ENCODE peak calls at places on chromosomes 13 and 19, in four cellular contexts. One of them, this sample, is unnamed.
A peak's percentile ranks its signal among the peaks of the same experiment; 100 is the strongest.

GRCh38 chr19:39946532-39946931 is 12.1 kb upstream of the FCGBP start:
- DNase-seq in neural progenitor cell: no peak
- DNase-seq in body of pancreas: no peak
- DNase-seq in nephron progenitor cell: no peak
- DNase-seq in this sample: no peak

GRCh38 chr19:4089400-4089908 is 22.8 kb upstream of the ZBTB7A start:
- DNase-seq in neural progenitor cell: no peak
- DNase-seq in body of pancreas: no peak
- DNase-seq in nephron progenitor cell: no peak
- DNase-seq in this sample: peak; percentile 88

GRCh38 chr19:41308450-41309224 is 1.3 kb upstream of the CCDC97 start:
- DNase-seq in neural progenitor cell: peak; percentile 87
- DNase-seq in body of pancreas: peak; percentile 95
- DNase-seq in nephron progenitor cell: peak; percentile 97
- DNase-seq in this sample: peak; percentile 96

GRCh38 chr19:1945899-1946298 is 4.9 kb downstream of the CSNK1G2 start:
- DNase-seq in neural progenitor cell: peak; percentile 84
- DNase-seq in body of pancreas: peak; percentile 39
- DNase-seq in nephron progenitor cell: peak; percentile 69
- DNase-seq in this sample: peak; percentile 42

GRCh38 chr19:32550666-32551065 is 30.3 kb upstream of the PDCD5 start:
- DNase-seq in neural progenitor cell: no peak
- DNase-seq in body of pancreas: no peak
- DNase-seq in nephron progenitor cell: no peak
- DNase-seq in this sample: no peak

GRCh38 chr13:38630780-38631179 is 56.1 kb upstream of the FREM2 start:
- DNase-seq in neural progenitor cell: no peak
- DNase-seq in body of pancreas: no peak
- DNase-seq in nephron progenitor cell: no peak
- DNase-seq in this sample: no peak

GRCh38 chr13:28611654-28612131 is 47.2 kb upstream of the POMP start:
- DNase-seq in neural progenitor cell: no peak
- DNase-seq in body of pancreas: no peak
- DNase-seq in nephron progenitor cell: no peak
- DNase-seq in this sample: peak; percentile 28

GRCh38 chr13:74819549-74819948 is 662.4 kb downstream of the TBC1D4 start:
- DNase-seq in neural progenitor cell: no peak
- DNase-seq in body of pancreas: no peak
- DNase-seq in nephron progenitor cell: no peak
- DNase-seq in this sample: no peak

GRCh38 chr19:44814132-44814470 is 5.2 kb downstream of the BCAM start:
- DNase-seq in neural progenitor cell: no peak
- DNase-seq in body of pancreas: no peak
- DNase-seq in nephron progenitor cell: no peak
- DNase-seq in this sample: no peak

GRCh38 chr13:50936681-50937080 is 27.1 kb downstream of the RNASEH2B start:
- DNase-seq in neural progenitor cell: no peak
- DNase-seq in body of pancreas: no peak
- DNase-seq in nephron progenitor cell: no peak
- DNase-seq in this sample: no peak

GRCh38 chr13:45257638-45258338 is 56.9 kb upstream of the KCTD4 start:
- DNase-seq in neural progenitor cell: no peak
- DNase-seq in body of pancreas: no peak
- DNase-seq in nephron progenitor cell: no peak
- DNase-seq in this sample: no peak

GRCh38 chr19:41707871-41708371 is 505 bp upstream of the CEACAM5 start:
- DNase-seq in neural progenitor cell: no peak
- DNase-seq in body of pancreas: no peak
- DNase-seq in nephron progenitor cell: no peak
- DNase-seq in this sample: no peak

GRCh38 chr19:5407356-5407755 is 47.9 kb upstream of the ZNRF4 start:
- DNase-seq in neural progenitor cell: peak; percentile 49
- DNase-seq in body of pancreas: no peak
- DNase-seq in nephron progenitor cell: no peak
- DNase-seq in this sample: no peak

GRCh38 chr13:20141238-20142018 is 19.4 kb downstream of the GJA3 start:
- DNase-seq in neural progenitor cell: no peak
- DNase-seq in body of pancreas: no peak
- DNase-seq in nephron progenitor cell: no peak
- DNase-seq in this sample: no peak

GRCh38 chr13:52652980-52653303 is 306 bp downstream of the SUGT1 start:
- DNase-seq in neural progenitor cell: no peak
- DNase-seq in body of pancreas: no peak
- DNase-seq in nephron progenitor cell: peak; percentile 67
- DNase-seq in this sample: no peak

GRCh38 chr19:49888478-49888901 is 8.2 kb downstream of the IL4I1 start:
- DNase-seq in neural progenitor cell: no peak
- DNase-seq in body of pancreas: no peak
- DNase-seq in nephron progenitor cell: no peak
- DNase-seq in this sample: no peak

GRCh38 chr19:20238025-20238623 is 71.1 kb downstream of the ZNF486 start:
- DNase-seq in neural progenitor cell: peak; percentile 96
- DNase-seq in body of pancreas: peak; percentile 94
- DNase-seq in nephron progenitor cell: peak; percentile 78
- DNase-seq in this sample: peak; percentile 97

GRCh38 chr13:79667771-79668170 is 186.8 kb downstream of the NDFIP2 start:
- DNase-seq in neural progenitor cell: no peak
- DNase-seq in body of pancreas: no peak
- DNase-seq in nephron progenitor cell: no peak
- DNase-seq in this sample: no peak

GRCh38 chr13:27481766-27482165 is 31.4 kb upstream of the MTIF3 start:
- DNase-seq in neural progenitor cell: peak; percentile 81
- DNase-seq in body of pancreas: peak; percentile 49
- DNase-seq in nephron progenitor cell: peak; percentile 75
- DNase-seq in this sample: peak; percentile 62

GRCh38 chr19:4130635-4131438 is 6.9 kb upstream of the MAP2K2 start:
- DNase-seq in neural progenitor cell: no peak
- DNase-seq in body of pancreas: no peak
- DNase-seq in nephron progenitor cell: no peak
- DNase-seq in this sample: no peak

GRCh38 chr13:113036401-113036800 is 67.4 kb downstream of the MCF2L start:
- DNase-seq in neural progenitor cell: no peak
- DNase-seq in body of pancreas: no peak
- DNase-seq in nephron progenitor cell: no peak
- DNase-seq in this sample: no peak

GRCh38 chr19:1923319-1923718 is 17.7 kb upstream of the CSNK1G2 start:
- DNase-seq in neural progenitor cell: no peak
- DNase-seq in body of pancreas: no peak
- DNase-seq in nephron progenitor cell: no peak
- DNase-seq in this sample: peak; percentile 57

GRCh38 chr13:22594041-22594440 is 586.7 kb upstream of the SGCG start:
- DNase-seq in neural progenitor cell: no peak
- DNase-seq in body of pancreas: no peak
- DNase-seq in nephron progenitor cell: no peak
- DNase-seq in this sample: no peak

GRCh38 chr19:28221736-28222135 is 991.2 kb downstream of the UQCRFS1 start:
- DNase-seq in neural progenitor cell: no peak
- DNase-seq in body of pancreas: no peak
- DNase-seq in nephron progenitor cell: no peak
- DNase-seq in this sample: no peak

GRCh38 chr13:30371649-30372265 is 50.5 kb upstream of the UBE2L5 start:
- DNase-seq in neural progenitor cell: no peak
- DNase-seq in body of pancreas: peak; percentile 47
- DNase-seq in nephron progenitor cell: no peak
- DNase-seq in this sample: peak; percentile 78

GRCh38 chr13:30486230-30487074 is 20.7 kb upstream of the HMGB1 start:
- DNase-seq in neural progenitor cell: no peak
- DNase-seq in body of pancreas: peak; percentile 76
- DNase-seq in nephron progenitor cell: no peak
- DNase-seq in this sample: no peak

GRCh38 chr19:8391274-8392016 is 1.3 kb downstream of the RAB11B start:
- DNase-seq in neural progenitor cell: no peak
- DNase-seq in body of pancreas: no peak
- DNase-seq in nephron progenitor cell: no peak
- DNase-seq in this sample: no peak

GRCh38 chr19:32652893-32653625 is 21.9 kb downstream of the ANKRD27 start:
- DNase-seq in neural progenitor cell: no peak
- DNase-seq in body of pancreas: peak; percentile 80
- DNase-seq in nephron progenitor cell: no peak
- DNase-seq in this sample: no peak

GRCh38 chr13:74132152-74132767 is 1.9 kb downstream of the KLF12 start:
- DNase-seq in neural progenitor cell: peak; percentile 3
- DNase-seq in body of pancreas: no peak
- DNase-seq in nephron progenitor cell: no peak
- DNase-seq in this sample: peak; percentile 74

GRCh38 chr13:41122838-41123237 is 9.8 kb downstream of the KBTBD6 start:
- DNase-seq in neural progenitor cell: no peak
- DNase-seq in body of pancreas: no peak
- DNase-seq in nephron progenitor cell: no peak
- DNase-seq in this sample: no peak

GRCh38 chr19:49689133-49690072 is at the start of gene ADM5:
- DNase-seq in neural progenitor cell: peak; percentile 56
- DNase-seq in body of pancreas: peak; percentile 77
- DNase-seq in nephron progenitor cell: peak; percentile 61
- DNase-seq in this sample: peak; percentile 58

GRCh38 chr13:29578300-29579048 is 17.0 kb downstream of the SLC7A1 start:
- DNase-seq in neural progenitor cell: no peak
- DNase-seq in body of pancreas: no peak
- DNase-seq in nephron progenitor cell: no peak
- DNase-seq in this sample: no peak

GRCh38 chr13:30735025-30735967 is at the start of gene ALOX5AP:
- DNase-seq in neural progenitor cell: no peak
- DNase-seq in body of pancreas: no peak
- DNase-seq in nephron progenitor cell: no peak
- DNase-seq in this sample: peak; percentile 45

GRCh38 chr13:88103824-88104223 is 432.7 kb downstream of the SLITRK5 start:
- DNase-seq in neural progenitor cell: peak; percentile 7
- DNase-seq in body of pancreas: no peak
- DNase-seq in nephron progenitor cell: no peak
- DNase-seq in this sample: no peak

GRCh38 chr19:15683411-15683810 is 10.5 kb downstream of the CYP4F12 start:
- DNase-seq in neural progenitor cell: no peak
- DNase-seq in body of pancreas: no peak
- DNase-seq in nephron progenitor cell: no peak
- DNase-seq in this sample: no peak

GRCh38 chr19:402786-403185 is 6.2 kb downstream of the C2CD4C start:
- DNase-seq in neural progenitor cell: no peak
- DNase-seq in body of pancreas: no peak
- DNase-seq in nephron progenitor cell: no peak
- DNase-seq in this sample: no peak

GRCh38 chr13:46679369-46680180 is 117.4 kb downstream of the ESD start:
- DNase-seq in neural progenitor cell: peak; percentile 39
- DNase-seq in body of pancreas: no peak
- DNase-seq in nephron progenitor cell: no peak
- DNase-seq in this sample: peak; percentile 61
- TF ChIP-seq CTCF in neural progenitor cell: no peak
- TF ChIP-seq CTCF in body of pancreas: no peak
- TF ChIP-seq CTCF in nephron progenitor cell: no peak
- TF ChIP-seq CTCF in this sample: no peak

GRCh38 chr13:111068009-111068350 is 47.1 kb upstream of the ARHGEF7 start:
- DNase-seq in neural progenitor cell: no peak
- DNase-seq in body of pancreas: no peak
- DNase-seq in nephron progenitor cell: no peak
- DNase-seq in this sample: no peak
- TF ChIP-seq CTCF in neural progenitor cell: no peak
- TF ChIP-seq CTCF in body of pancreas: no peak
- TF ChIP-seq CTCF in nephron progenitor cell: peak; percentile 36
- TF ChIP-seq CTCF in this sample: peak; percentile 67

DNA sequence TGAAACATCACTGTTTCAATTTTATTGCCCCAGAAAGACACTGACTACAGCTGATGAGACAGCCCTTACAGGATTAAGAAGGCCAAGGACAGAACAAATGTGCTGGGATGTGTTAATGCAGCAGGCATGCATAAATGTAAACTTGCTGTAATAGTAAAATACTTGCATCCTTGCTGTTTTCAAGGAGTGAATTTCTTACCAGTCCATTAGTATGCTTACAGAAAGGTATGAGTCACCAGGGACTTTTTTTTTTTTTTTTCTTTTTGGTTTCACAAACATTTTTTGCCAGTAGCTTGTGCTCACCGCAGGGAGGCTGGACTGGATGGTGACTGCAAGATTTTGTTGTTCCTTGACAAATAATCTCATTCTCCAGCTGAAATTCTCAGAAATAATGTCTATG is 55.1 kb downstream of the GPR180 start:
- DNase-seq in neural progenitor cell: no peak
- DNase-seq in body of pancreas: no peak
- DNase-seq in nephron progenitor cell: no peak
- DNase-seq in this sample: peak; percentile 44
- TF ChIP-seq CTCF in neural progenitor cell: no peak
- TF ChIP-seq CTCF in body of pancreas: no peak
- TF ChIP-seq CTCF in nephron progenitor cell: no peak
- TF ChIP-seq CTCF in this sample: no peak

GRCh38 chr13:47218611-47219010 is 321.8 kb upstream of the HTR2A start:
- DNase-seq in neural progenitor cell: no peak
- DNase-seq in body of pancreas: no peak
- DNase-seq in nephron progenitor cell: no peak
- DNase-seq in this sample: no peak

GRCh38 chr13:47213057-47213456 is 316.2 kb upstream of the HTR2A start:
- DNase-seq in neural progenitor cell: no peak
- DNase-seq in body of pancreas: no peak
- DNase-seq in nephron progenitor cell: no peak
- DNase-seq in this sample: no peak

GRCh38 chr13:47215741-47216140 is 318.9 kb upstream of the HTR2A start:
- DNase-seq in neural progenitor cell: no peak
- DNase-seq in body of pancreas: no peak
- DNase-seq in nephron progenitor cell: no peak
- DNase-seq in this sample: no peak

GRCh38 chr13:47220453-47221150 is 323.7 kb upstream of the HTR2A start:
- DNase-seq in neural progenitor cell: no peak
- DNase-seq in body of pancreas: no peak
- DNase-seq in nephron progenitor cell: no peak
- DNase-seq in this sample: no peak

DNA sequence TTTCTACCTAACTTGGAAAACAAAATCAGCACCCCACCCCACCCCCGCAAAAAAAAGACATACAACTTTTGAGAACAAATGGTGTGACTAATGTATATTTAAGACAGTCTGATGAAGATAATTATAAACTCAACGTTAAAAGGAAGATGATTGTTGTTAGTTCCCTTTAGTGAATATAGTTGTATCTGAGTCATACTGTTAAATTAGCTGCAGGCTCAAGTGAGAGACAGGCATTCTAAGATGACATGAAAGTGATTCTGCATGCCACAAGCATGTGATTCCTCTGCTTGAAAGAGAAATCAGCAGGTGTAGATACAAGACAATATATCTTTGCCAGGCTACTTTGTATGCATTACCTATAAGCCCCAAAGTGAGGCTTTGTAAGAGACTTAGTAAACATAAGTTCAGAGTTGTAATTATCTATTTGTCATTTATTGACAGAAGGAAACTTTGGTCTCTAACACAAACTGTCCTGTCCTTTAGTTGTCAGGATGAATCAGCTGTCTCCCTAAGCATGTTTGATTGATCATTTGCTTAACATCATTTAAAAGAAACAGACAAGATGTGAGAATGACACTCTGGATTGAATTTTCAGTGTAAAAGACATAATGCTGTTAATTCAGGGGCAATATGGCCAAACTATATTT is 319.4 kb upstream of the HTR2A start:
- DNase-seq in neural progenitor cell: no peak
- DNase-seq in body of pancreas: no peak
- DNase-seq in nephron progenitor cell: no peak
- DNase-seq in this sample: no peak
- TF ChIP-seq CTCF in neural progenitor cell: no peak
- TF ChIP-seq CTCF in body of pancreas: no peak
- TF ChIP-seq CTCF in nephron progenitor cell: no peak
- TF ChIP-seq CTCF in this sample: no peak